ENCODE peak calls at places on chromosomes 6 and 20, in seven cellular contexts. One of them, this sample, is unnamed.

GRCh38 chr6:105991561-105992314 is 94.4 kb upstream of the PRDM1 start:
- DNase-seq in CD8-positive, alpha-beta T cell: peak; percentile 16
- DNase-seq in PC-9: peak; percentile 40
- DNase-seq in brain microvascular endothelial cell: no peak
- DNase-seq in osteoblast: no peak
- DNase-seq in left ventricle myocardium inferior: no peak
- DNase-seq in endodermal cell: peak; percentile 79
- DNase-seq in this sample: no peak

GRCh38 chr6:21079468-21080048 is 514.0 kb upstream of the SOX4 start:
- DNase-seq in CD8-positive, alpha-beta T cell: no peak
- DNase-seq in PC-9: no peak
- DNase-seq in brain microvascular endothelial cell: peak; percentile 28
- DNase-seq in osteoblast: peak; percentile 36
- DNase-seq in left ventricle myocardium inferior: no peak
- DNase-seq in endodermal cell: peak; percentile 57
- DNase-seq in this sample: no peak

GRCh38 chr6:71420693-71421328 is 132.2 kb downstream of the OGFRL1 start:
- DNase-seq in CD8-positive, alpha-beta T cell: no peak
- DNase-seq in PC-9: peak; percentile 89
- DNase-seq in brain microvascular endothelial cell: peak; percentile 96
- DNase-seq in osteoblast: peak; percentile 92
- DNase-seq in left ventricle myocardium inferior: peak; percentile 96
- DNase-seq in endodermal cell: peak; percentile 98
- DNase-seq in this sample: peak; percentile 84

GRCh38 chr6:154951400-154952200 is 43.5 kb upstream of the TIAM2 start:
- DNase-seq in CD8-positive, alpha-beta T cell: no peak
- DNase-seq in PC-9: peak; percentile 73
- DNase-seq in brain microvascular endothelial cell: no peak
- DNase-seq in osteoblast: no peak
- DNase-seq in left ventricle myocardium inferior: no peak
- DNase-seq in endodermal cell: no peak
- DNase-seq in this sample: no peak

GRCh38 chr6:139982652-139983051 is 608.2 kb upstream of the CITED2 start:
- DNase-seq in CD8-positive, alpha-beta T cell: no peak
- DNase-seq in PC-9: peak; percentile 84
- DNase-seq in brain microvascular endothelial cell: peak; percentile 68
- DNase-seq in osteoblast: no peak
- DNase-seq in left ventricle myocardium inferior: no peak
- DNase-seq in endodermal cell: peak; percentile 66
- DNase-seq in this sample: no peak

GRCh38 chr20:56736285-56736857 is 107.3 kb downstream of the TFAP2C start:
- DNase-seq in CD8-positive, alpha-beta T cell: no peak
- DNase-seq in PC-9: no peak
- DNase-seq in brain microvascular endothelial cell: no peak
- DNase-seq in osteoblast: no peak
- DNase-seq in left ventricle myocardium inferior: no peak
- DNase-seq in endodermal cell: peak; percentile 92
- DNase-seq in this sample: no peak

GRCh38 chr6:154229796-154230195 is 126.8 kb downstream of the IPCEF1 start:
- DNase-seq in CD8-positive, alpha-beta T cell: no peak
- DNase-seq in PC-9: no peak
- DNase-seq in brain microvascular endothelial cell: no peak
- DNase-seq in osteoblast: no peak
- DNase-seq in left ventricle myocardium inferior: no peak
- DNase-seq in endodermal cell: no peak
- DNase-seq in this sample: no peak

GRCh38 chr20:45346291-45346718 is 1.9 kb downstream of the SDC4 start:
- DNase-seq in CD8-positive, alpha-beta T cell: no peak
- DNase-seq in PC-9: peak; percentile 59
- DNase-seq in brain microvascular endothelial cell: no peak
- DNase-seq in osteoblast: no peak
- DNase-seq in left ventricle myocardium inferior: no peak
- DNase-seq in endodermal cell: no peak
- DNase-seq in this sample: no peak

GRCh38 chr20:58378704-58379103 is 10.3 kb upstream of the VAPB start:
- DNase-seq in CD8-positive, alpha-beta T cell: no peak
- DNase-seq in PC-9: no peak
- DNase-seq in brain microvascular endothelial cell: no peak
- DNase-seq in osteoblast: no peak
- DNase-seq in left ventricle myocardium inferior: no peak
- DNase-seq in endodermal cell: no peak
- DNase-seq in this sample: no peak

GRCh38 chr20:58850693-58851174 is at the start of gene GNAS-AS1:
- DNase-seq in CD8-positive, alpha-beta T cell: peak; percentile 66
- DNase-seq in PC-9: peak; percentile 71
- DNase-seq in brain microvascular endothelial cell: peak; percentile 76
- DNase-seq in osteoblast: peak; percentile 99
- DNase-seq in left ventricle myocardium inferior: peak; percentile 85
- DNase-seq in endodermal cell: peak; percentile 97
- DNase-seq in this sample: peak; percentile 80

GRCh38 chr20:53845980-53846379 is 224.4 kb downstream of the BCAS1 start:
- DNase-seq in CD8-positive, alpha-beta T cell: no peak
- DNase-seq in PC-9: no peak
- DNase-seq in brain microvascular endothelial cell: no peak
- DNase-seq in osteoblast: no peak
- DNase-seq in left ventricle myocardium inferior: no peak
- DNase-seq in endodermal cell: no peak
- DNase-seq in this sample: no peak

GRCh38 chr20:53847843-53848185 is 222.6 kb downstream of the BCAS1 start:
- DNase-seq in CD8-positive, alpha-beta T cell: no peak
- DNase-seq in PC-9: no peak
- DNase-seq in brain microvascular endothelial cell: no peak
- DNase-seq in osteoblast: no peak
- DNase-seq in left ventricle myocardium inferior: no peak
- DNase-seq in endodermal cell: no peak
- DNase-seq in this sample: no peak

GRCh38 chr20:53848304-53848703 is 222.1 kb downstream of the BCAS1 start:
- DNase-seq in CD8-positive, alpha-beta T cell: no peak
- DNase-seq in PC-9: no peak
- DNase-seq in brain microvascular endothelial cell: no peak
- DNase-seq in osteoblast: no peak
- DNase-seq in left ventricle myocardium inferior: no peak
- DNase-seq in endodermal cell: no peak
- DNase-seq in this sample: no peak

GRCh38 chr20:53846640-53847039 is 223.8 kb downstream of the BCAS1 start:
- DNase-seq in CD8-positive, alpha-beta T cell: no peak
- DNase-seq in PC-9: no peak
- DNase-seq in brain microvascular endothelial cell: no peak
- DNase-seq in osteoblast: no peak
- DNase-seq in left ventricle myocardium inferior: no peak
- DNase-seq in endodermal cell: no peak
- DNase-seq in this sample: no peak

GRCh38 chr20:53847118-53847842 is 223.1 kb downstream of the BCAS1 start:
- DNase-seq in CD8-positive, alpha-beta T cell: no peak
- DNase-seq in PC-9: no peak
- DNase-seq in brain microvascular endothelial cell: no peak
- DNase-seq in osteoblast: no peak
- DNase-seq in left ventricle myocardium inferior: no peak
- DNase-seq in endodermal cell: no peak
- DNase-seq in this sample: no peak
- H3K4me3 ChIP-seq in CD8-positive, alpha-beta T cell: peak overlapping the region; percentile 16
- H3K4me3 ChIP-seq in PC-9: no peak overlapping the region
- H3K4me3 ChIP-seq in brain microvascular endothelial cell: no peak overlapping the region
- H3K4me3 ChIP-seq in osteoblast: no peak overlapping the region
- H3K4me3 ChIP-seq in left ventricle myocardium inferior: no peak overlapping the region
- H3K4me3 ChIP-seq in endodermal cell: no peak overlapping the region
- H3K4me3 ChIP-seq in this sample: no peak overlapping the region

GRCh38 chr20:4898282-4898681 is 103.0 kb downstream of the SLC23A2 start:
- DNase-seq in CD8-positive, alpha-beta T cell: no peak
- DNase-seq in PC-9: peak; percentile 98
- DNase-seq in brain microvascular endothelial cell: peak; percentile 76
- DNase-seq in osteoblast: peak; percentile 94
- DNase-seq in left ventricle myocardium inferior: peak; percentile 29
- DNase-seq in endodermal cell: peak; percentile 56
- DNase-seq in this sample: peak; percentile 43

GRCh38 chr20:4896971-4897497 is 104.3 kb downstream of the SLC23A2 start:
- DNase-seq in CD8-positive, alpha-beta T cell: no peak
- DNase-seq in PC-9: peak; percentile 70
- DNase-seq in brain microvascular endothelial cell: no peak
- DNase-seq in osteoblast: peak; percentile 47
- DNase-seq in left ventricle myocardium inferior: no peak
- DNase-seq in endodermal cell: peak; percentile 91
- DNase-seq in this sample: no peak

GRCh38 chr20:4897600-4897999 is 103.7 kb downstream of the SLC23A2 start:
- DNase-seq in CD8-positive, alpha-beta T cell: no peak
- DNase-seq in PC-9: no peak
- DNase-seq in brain microvascular endothelial cell: no peak
- DNase-seq in osteoblast: peak; percentile 55
- DNase-seq in left ventricle myocardium inferior: no peak
- DNase-seq in endodermal cell: no peak
- DNase-seq in this sample: no peak

GRCh38 chr20:4901031-4901818 is 100.1 kb downstream of the SLC23A2 start:
- DNase-seq in CD8-positive, alpha-beta T cell: no peak
- DNase-seq in PC-9: no peak
- DNase-seq in brain microvascular endothelial cell: no peak
- DNase-seq in osteoblast: no peak
- DNase-seq in left ventricle myocardium inferior: no peak
- DNase-seq in endodermal cell: peak; percentile 24
- DNase-seq in this sample: no peak

GRCh38 chr20:4898845-4899244 is 102.5 kb downstream of the SLC23A2 start:
- DNase-seq in CD8-positive, alpha-beta T cell: no peak
- DNase-seq in PC-9: no peak
- DNase-seq in brain microvascular endothelial cell: no peak
- DNase-seq in osteoblast: no peak
- DNase-seq in left ventricle myocardium inferior: no peak
- DNase-seq in endodermal cell: no peak
- DNase-seq in this sample: no peak
- H3K27ac ChIP-seq in CD8-positive, alpha-beta T cell: no peak overlapping the region
- H3K27ac ChIP-seq in PC-9: peak overlapping the region; percentile 62
- H3K27ac ChIP-seq in brain microvascular endothelial cell: no peak overlapping the region
- H3K27ac ChIP-seq in osteoblast: peak overlapping the region; percentile 23
- H3K27ac ChIP-seq in left ventricle myocardium inferior: no peak overlapping the region
- H3K27ac ChIP-seq in endodermal cell: no peak overlapping the region
- H3K27ac ChIP-seq in this sample: no peak overlapping the region

DNA sequence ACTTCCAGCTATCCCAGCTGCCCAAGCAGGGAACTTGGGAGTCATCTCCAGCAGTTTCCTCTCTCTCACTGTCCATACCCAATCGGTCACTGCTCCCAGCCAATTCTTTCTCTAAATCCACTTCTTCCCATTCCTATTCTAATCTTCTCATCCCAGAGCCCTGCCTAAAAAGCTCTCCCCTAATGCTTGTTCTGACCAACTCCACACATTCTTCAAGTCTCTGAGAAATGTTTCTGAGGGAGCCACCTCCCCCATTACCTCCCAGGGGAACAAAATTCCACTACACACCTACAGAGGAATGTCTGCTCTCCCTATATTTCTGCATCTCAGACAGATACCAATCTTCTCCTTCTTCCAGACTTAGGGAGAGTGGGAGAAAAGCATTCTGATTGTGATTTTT is 14.0 kb downstream of the SLC17A4 start:
- DNase-seq in CD8-positive, alpha-beta T cell: no peak
- DNase-seq in PC-9: no peak
- DNase-seq in brain microvascular endothelial cell: no peak
- DNase-seq in osteoblast: no peak
- DNase-seq in left ventricle myocardium inferior: no peak
- DNase-seq in endodermal cell: no peak
- DNase-seq in this sample: no peak
- H3K27me3 ChIP-seq in CD8-positive, alpha-beta T cell: no peaks in the 10 kb centered on the region
- H3K27me3 ChIP-seq in PC-9: no peaks in the 10 kb centered on the region
- H3K27me3 ChIP-seq in brain microvascular endothelial cell: no peaks in the 10 kb centered on the region
- H3K27me3 ChIP-seq in osteoblast: no peaks in the 10 kb centered on the region
- H3K27me3 ChIP-seq in left ventricle myocardium inferior: peaks cover 30% of the 10 kb centered on the region
- H3K27me3 ChIP-seq in endodermal cell: no peaks in the 10 kb centered on the region
- H3K27me3 ChIP-seq in this sample: no peaks in the 10 kb centered on the region

GRCh38 chr20:50584687-50585086 is 74.5 kb downstream of the PTPN1 start:
- DNase-seq in CD8-positive, alpha-beta T cell: no peak
- DNase-seq in PC-9: no peak
- DNase-seq in brain microvascular endothelial cell: no peak
- DNase-seq in osteoblast: peak; percentile 18
- DNase-seq in left ventricle myocardium inferior: no peak
- DNase-seq in endodermal cell: no peak
- DNase-seq in this sample: no peak

GRCh38 chr20:50583422-50584150 is 73.4 kb downstream of the PTPN1 start:
- DNase-seq in CD8-positive, alpha-beta T cell: no peak
- DNase-seq in PC-9: no peak
- DNase-seq in brain microvascular endothelial cell: no peak
- DNase-seq in osteoblast: peak; percentile 56
- DNase-seq in left ventricle myocardium inferior: no peak
- DNase-seq in endodermal cell: no peak
- DNase-seq in this sample: no peak

GRCh38 chr20:50580842-50581544 is 70.8 kb downstream of the PTPN1 start:
- DNase-seq in CD8-positive, alpha-beta T cell: no peak
- DNase-seq in PC-9: no peak
- DNase-seq in brain microvascular endothelial cell: no peak
- DNase-seq in osteoblast: peak; percentile 84
- DNase-seq in left ventricle myocardium inferior: no peak
- DNase-seq in endodermal cell: no peak
- DNase-seq in this sample: no peak

GRCh38 chr20:50582092-50582491 is 71.9 kb downstream of the PTPN1 start:
- DNase-seq in CD8-positive, alpha-beta T cell: no peak
- DNase-seq in PC-9: no peak
- DNase-seq in brain microvascular endothelial cell: no peak
- DNase-seq in osteoblast: peak; percentile 34
- DNase-seq in left ventricle myocardium inferior: no peak
- DNase-seq in endodermal cell: no peak
- DNase-seq in this sample: no peak

GRCh38 chr20:50582591-50583234 is 72.5 kb downstream of the PTPN1 start:
- DNase-seq in CD8-positive, alpha-beta T cell: no peak
- DNase-seq in PC-9: no peak
- DNase-seq in brain microvascular endothelial cell: no peak
- DNase-seq in osteoblast: peak; percentile 30
- DNase-seq in left ventricle myocardium inferior: no peak
- DNase-seq in endodermal cell: no peak
- DNase-seq in this sample: no peak
- H3K4me3 ChIP-seq in CD8-positive, alpha-beta T cell: no peak overlapping the region
- H3K4me3 ChIP-seq in PC-9: no peak overlapping the region
- H3K4me3 ChIP-seq in brain microvascular endothelial cell: no peak overlapping the region
- H3K4me3 ChIP-seq in osteoblast: no peak overlapping the region
- H3K4me3 ChIP-seq in left ventricle myocardium inferior: no peak overlapping the region
- H3K4me3 ChIP-seq in endodermal cell: no peak overlapping the region
- H3K4me3 ChIP-seq in this sample: no peak overlapping the region

This sample was measured in AG04450.